ENCODE peak calls at places on chromosomes 5 and 9, in five cellular contexts. U is right lobe of liver, D is pancreas, W is prostate gland, Z is AG04450. V is an unnamed sample.
A peak's percentile ranks its signal among the peaks of the same experiment; 100 is the strongest.

GRCh38 chr9:125556046-125556445 is 151.0 kb downstream of the MAPKAP1 start:
- DNase-seq in U (no peak), D (no peak), W (no peak), Z (no peak), V (no peak)

GRCh38 chr9:96555567-96556386 is 63.9 kb downstream of the CDC14B start:
- DNase-seq in U (no peak), D (no peak), W (no peak), Z (no peak), V (no peak)

GRCh38 chr5:9712506-9713285 is 82.5 kb upstream of the TAS2R1 start:
- DNase-seq in U (no peak), D (no peak), W (no peak), Z (peak; percentile 90), V (peak; percentile 39)

GRCh38 chr5:41418220-41419031 is 92.0 kb downstream of the PLCXD3 start:
- DNase-seq in U (no peak), D (no peak), W (no peak), Z (peak; percentile 23), V (no peak)

GRCh38 chr5:1568201-1568979 is 44.6 kb upstream of the LPCAT1 start:
- DNase-seq in U (no peak), D (no peak), W (no peak), Z (peak; percentile 57), V (peak; percentile 82)

GRCh38 chr9:87862536-87863268 is 20.0 kb upstream of the SPATA31E1 start:
- DNase-seq in U (no peak), D (no peak), W (no peak), Z (peak; percentile 42), V (no peak)

GRCh38 chr5:18744990-18745590 is 1110.8 kb downstream of the TAF11L14 start:
- DNase-seq in U (no peak), D (no peak), W (no peak), Z (no peak), V (no peak)

GRCh38 chr5:160173-160510 is 31.2 kb upstream of the LRRC14B start:
- DNase-seq in U (no peak), D (no peak), W (no peak), Z (peak; percentile 36), V (peak; percentile 51)

GRCh38 chr5:31186672-31187267 is 6.7 kb upstream of the CDH6 start:
- DNase-seq in U (no peak), D (no peak), W (no peak), Z (peak; percentile 24), V (no peak)

GRCh38 chr5:148401604-148402003 is 17.8 kb downstream of the FBXO38 start:
- DNase-seq in U (no peak), D (no peak), W (no peak), Z (no peak), V (no peak)

GRCh38 chr9:694499-695154 is 146.9 kb upstream of the DMRT1 start:
- DNase-seq in U (no peak), D (no peak), W (no peak), Z (peak; percentile 60), V (peak; percentile 77)

GRCh38 chr9:693460-694390 is 147.8 kb upstream of the DMRT1 start:
- DNase-seq in U (no peak), D (no peak), W (peak; percentile 61), Z (peak; percentile 57), V (peak; percentile 41)

GRCh38 chr9:690517-691111 is 150.9 kb upstream of the DMRT1 start:
- DNase-seq in U (no peak), D (no peak), W (no peak), Z (no peak), V (no peak)

GRCh38 chr9:691825-692363 is 149.6 kb upstream of the DMRT1 start:
- DNase-seq in U (no peak), D (no peak), W (peak; percentile 70), Z (no peak), V (no peak)

DNA sequence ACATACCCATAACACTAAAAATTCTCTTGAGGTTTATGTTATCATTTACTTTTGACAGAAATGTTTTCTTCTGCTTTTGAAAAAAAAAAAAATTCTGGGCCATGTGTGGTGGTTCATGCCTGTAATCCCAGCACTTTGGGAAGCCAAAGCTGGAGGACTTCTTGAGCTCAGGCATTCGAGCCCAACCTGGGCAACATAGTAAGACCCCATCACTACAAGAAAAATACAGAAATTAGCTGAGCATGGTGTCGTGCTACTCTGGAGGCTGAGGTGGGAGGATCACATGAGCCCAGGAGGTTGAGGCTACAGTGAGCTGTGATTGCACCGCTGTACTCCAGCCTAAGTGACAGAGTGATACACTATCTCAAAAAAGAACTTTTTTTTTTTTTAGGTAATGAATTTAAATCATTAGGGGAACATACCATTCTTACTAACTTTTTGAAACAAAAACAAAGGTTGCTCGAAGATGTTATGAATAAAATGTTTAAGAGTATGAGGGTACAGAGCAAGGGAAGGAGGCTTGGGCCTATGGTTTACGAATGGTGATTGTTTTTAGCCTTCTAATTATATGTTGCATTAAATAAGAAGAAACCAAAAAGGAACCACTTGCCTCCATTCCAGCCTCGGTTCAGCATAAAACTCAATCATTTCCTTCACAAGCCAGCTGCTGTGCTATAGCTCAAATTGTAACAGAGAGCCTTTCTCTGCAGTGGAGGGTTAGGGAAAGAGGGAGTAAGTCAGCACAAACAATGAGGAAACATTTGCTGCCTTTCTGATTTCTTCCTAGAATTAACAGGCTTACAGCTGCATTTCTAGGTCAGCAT is 148.6 kb upstream of the DMRT1 start:
- DNase-seq in U (no peak), D (no peak), W (no peak), Z (no peak), V (peak; percentile 26)
- H3K4me3 ChIP-seq in U (no peak overlapping the region), D (no peak overlapping the region), W (no peak overlapping the region), Z (peak overlapping the region; percentile 49), V (peak overlapping the region; percentile 34)

GRCh38 chr9:113594484-113595299 is 131.2 kb downstream of the RGS3 start:
- DNase-seq in U (peak; percentile 68), D (peak; percentile 62), W (no peak), Z (no peak), V (no peak)
- H3K4me3 ChIP-seq in U (peak overlapping the region; percentile 84), D (peak overlapping the region; percentile 48), W (peak overlapping the region; percentile 25), Z (peak overlapping the region; percentile 90), V (peak overlapping the region; percentile 82)

GRCh38 chr9:121266906-121267650 is 884 bp upstream of the GSN start:
- DNase-seq in U (no peak), D (no peak), W (no peak), Z (no peak), V (no peak)
- H3K4me3 ChIP-seq in U (peak overlapping the region; percentile 73), D (peak overlapping the region; percentile 59), W (peak overlapping the region; percentile 81), Z (no peak overlapping the region), V (no peak overlapping the region)

DNA sequence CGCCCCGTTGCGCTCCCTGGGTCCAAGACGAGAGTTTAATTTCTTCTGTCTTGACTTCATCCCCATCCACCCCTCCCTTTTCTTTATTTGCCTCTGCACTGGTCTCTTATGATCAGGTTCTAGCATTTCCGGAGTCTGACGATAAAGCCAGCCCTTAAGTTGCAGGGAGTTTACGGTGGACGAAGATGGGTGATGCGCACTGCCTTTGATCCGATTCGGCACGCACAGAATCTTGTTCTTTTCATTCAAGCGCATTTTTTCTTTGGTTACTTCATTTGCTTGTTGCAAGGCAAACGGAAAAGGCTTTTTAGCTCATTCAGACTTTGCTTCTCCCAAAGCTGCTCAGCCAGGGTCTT is 490 bp upstream of the MCTP1 start:
- DNase-seq in U (no peak), D (no peak), W (no peak), Z (no peak), V (no peak)
- H3K4me3 ChIP-seq in U (no peak overlapping the region), D (peak overlapping the region; percentile 41), W (peak overlapping the region; percentile 45), Z (no peak overlapping the region), V (peak overlapping the region; percentile 54)